ENCODE peak calls at places on chromosomes 7 and 10, in six cellular contexts. N, H, M, E, U and S are unnamed samples.

GRCh38 chr7:120874722-120875121 is 16.8 kb upstream of the TSPAN12 start:
- DNase-seq in H (no peak), N (no peak), M (no peak), U (no peak), E (no peak), S (no peak)

GRCh38 chr10:87053121-87053520 is 33.0 kb downstream of the FAM25A start:
- DNase-seq in U (peak), E (no peak), M (no peak), N (peak), H (no peak), S (peak)

GRCh38 chr7:148385009-148385682 is 205.4 kb upstream of the C7orf33 start:
- DNase-seq in E (no peak), N (no peak), M (peak), H (no peak), U (no peak), S (peak)

GRCh38 chr10:78749898-78750297 is 318.9 kb upstream of the ZMIZ1 start:
- DNase-seq in U (no peak), M (no peak), E (no peak), N (no peak), H (no peak), S (no peak)

GRCh38 chr10:3077940-3078630 is 10.7 kb downstream of the PFKP start:
- DNase-seq in E (no peak), M (peak), U (no peak), H (no peak), N (no peak), S (no peak)

GRCh38 chr7:46764100-46764941 is 817.6 kb downstream of the TNS3 start:
- DNase-seq in E (no peak), N (no peak), U (peak), H (peak), M (no peak), S (no peak)

GRCh38 chr10:114634607-114634974 is 23.5 kb downstream of the ABLIM1 start:
- DNase-seq in U (peak), M (no peak), E (no peak), H (no peak), N (peak), S (no peak)

GRCh38 chr7:151187409-151188251 is 580 bp upstream of the ASB10 start:
- DNase-seq in H (no peak), M (no peak), U (peak), E (no peak), N (peak), S (no peak)

GRCh38 chr10:86187840-86188239 is 178.8 kb downstream of the GRID1 start:
- DNase-seq in M (no peak), E (no peak), H (no peak), U (no peak), N (no peak), S (no peak)

GRCh38 chr7:131970602-131971001 is 414.2 kb upstream of the PODXL start:
- DNase-seq in N (no peak), U (no peak), M (no peak), H (no peak), E (no peak), S (no peak)

GRCh38 chr7:10237306-10237705 is 736.4 kb upstream of the PHF14 start:
- DNase-seq in H (no peak), N (no peak), U (peak), M (no peak), E (no peak), S (no peak)

GRCh38 chr10:117152668-117153067 is 14.6 kb upstream of the VAX1 start:
- DNase-seq in M (no peak), N (no peak), U (no peak), E (no peak), H (no peak), S (no peak)

GRCh38 chr7:4003536-4003935 is 678.6 kb upstream of the FOXK1 start:
- DNase-seq in N (no peak), H (no peak), E (no peak), M (no peak), U (no peak), S (no peak)

GRCh38 chr10:85967594-85967993 is 399.0 kb downstream of the GRID1 start:
- DNase-seq in N (no peak), H (no peak), M (no peak), U (no peak), E (no peak), S (no peak)

GRCh38 chr7:138738114-138738513 is 37.0 kb upstream of the SVOPL start:
- DNase-seq in N (no peak), E (no peak), U (no peak), H (no peak), M (no peak), S (no peak)

GRCh38 chr10:70475661-70476060 is 2.9 kb upstream of the PALD1 start:
- DNase-seq in M (no peak), H (no peak), N (no peak), U (no peak), E (no peak), S (no peak)

GRCh38 chr7:155738652-155739537 is 73.4 kb downstream of the SHH start:
- DNase-seq in H (peak), M (peak), N (peak), U (peak), E (no peak), S (peak)

GRCh38 chr7:108001759-108002725 is 919 bp downstream of the LAMB1 start:
- DNase-seq in N (peak), M (peak), U (peak), E (no peak), H (no peak), S (peak)

DNA sequence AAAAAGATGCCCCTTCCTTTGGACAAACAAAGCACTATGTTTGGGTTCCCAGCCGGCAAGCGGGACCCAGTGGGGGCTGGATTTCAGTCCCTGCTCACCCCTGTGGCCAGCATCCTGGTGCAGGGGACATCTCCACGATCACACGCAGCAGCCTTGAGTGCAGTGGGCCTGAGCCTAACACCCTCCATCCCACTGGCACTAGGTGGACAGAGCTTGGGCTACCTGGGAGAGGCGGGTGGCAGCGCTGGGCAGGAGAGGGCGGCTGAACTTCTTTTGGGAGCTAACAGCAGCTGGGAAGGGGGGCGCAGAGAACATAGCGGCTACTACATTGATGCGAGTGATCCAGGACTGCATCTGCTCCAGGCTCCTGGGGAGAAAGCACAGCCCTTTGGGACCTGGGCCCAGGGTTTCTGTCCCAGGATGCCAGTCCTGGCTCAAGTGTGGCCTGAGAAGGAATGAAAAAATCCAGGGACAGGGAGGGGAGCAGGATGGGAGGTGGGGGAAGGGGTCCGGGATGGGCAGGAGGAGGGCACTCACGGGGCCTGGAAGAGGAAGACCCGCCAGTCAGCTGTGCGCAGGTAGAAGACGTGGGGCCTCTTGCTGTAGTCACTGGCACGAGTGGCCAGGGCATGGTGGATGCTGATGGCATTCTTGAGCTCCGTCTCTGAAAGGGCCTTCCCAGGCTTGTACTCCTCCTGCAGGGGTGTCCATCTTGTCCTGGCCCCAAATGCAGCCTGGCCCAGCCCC is 9.0 kb downstream of the NFKB2 start:
- DNase-seq in N (no peak), E (no peak), M (no peak), U (no peak), H (no peak), S (no peak)
- H3K27ac ChIP-seq in N (no peak), E (no peak), M (no peak), U (no peak), H (no peak), S (no peak)

GRCh38 chr10:99917963-99918825 is 91.6 kb downstream of the DNMBP start:
- DNase-seq in H (no peak), N (peak), U (peak), M (peak), E (no peak), S (no peak)
- H3K27ac ChIP-seq in H (peak), N (peak), U (peak), M (peak), E (peak), S (no peak)

GRCh38 chr10:74637685-74638084 is 188.7 kb upstream of the KAT6B start:
- DNase-seq in N (no peak), M (no peak), E (no peak), U (no peak), H (no peak), S (no peak)

GRCh38 chr10:74641659-74642058 is 184.7 kb upstream of the KAT6B start:
- DNase-seq in E (no peak), U (no peak), N (no peak), M (no peak), H (no peak), S (no peak)

GRCh38 chr10:74642901-74643585 is 183.4 kb upstream of the KAT6B start:
- DNase-seq in U (no peak), M (no peak), N (no peak), E (no peak), H (no peak), S (no peak)

GRCh38 chr10:74643586-74643956 is 182.8 kb upstream of the KAT6B start:
- DNase-seq in U (no peak), H (no peak), E (no peak), M (no peak), N (no peak), S (no peak)

DNA sequence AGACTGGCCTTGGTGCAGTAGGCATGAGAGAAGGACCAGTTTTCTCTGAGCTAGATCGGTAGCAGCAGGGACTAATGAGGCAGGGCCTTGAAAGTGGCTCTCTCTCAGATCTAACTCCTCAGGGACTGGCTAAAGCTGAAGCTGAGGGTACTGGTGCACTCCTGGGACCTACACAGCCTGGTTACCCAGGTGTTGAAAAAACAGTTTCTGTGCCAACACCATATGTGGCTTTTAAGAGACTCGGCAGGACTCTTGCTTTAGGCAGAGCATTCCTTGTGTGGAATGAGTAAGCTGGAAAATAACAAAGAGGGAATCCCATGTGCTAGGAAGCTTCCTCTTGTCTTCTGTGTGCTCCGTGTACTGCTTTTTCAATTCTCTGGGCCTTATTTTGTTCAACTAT is 186.3 kb upstream of the KAT6B start:
- DNase-seq in U (no peak), M (peak), E (no peak), H (no peak), N (no peak), S (no peak)
- H3K27ac ChIP-seq in U (no peak), M (peak), E (no peak), H (no peak), N (no peak), S (no peak)

GRCh38 chr7:140928491-140929309 is 4.0 kb upstream of the BRAF start:
- DNase-seq in E (no peak), M (no peak), N (no peak), H (no peak), U (no peak), S (no peak)
- H3K27ac ChIP-seq in E (no peak), M (no peak), N (no peak), H (no peak), U (no peak), S (no peak)

DNA sequence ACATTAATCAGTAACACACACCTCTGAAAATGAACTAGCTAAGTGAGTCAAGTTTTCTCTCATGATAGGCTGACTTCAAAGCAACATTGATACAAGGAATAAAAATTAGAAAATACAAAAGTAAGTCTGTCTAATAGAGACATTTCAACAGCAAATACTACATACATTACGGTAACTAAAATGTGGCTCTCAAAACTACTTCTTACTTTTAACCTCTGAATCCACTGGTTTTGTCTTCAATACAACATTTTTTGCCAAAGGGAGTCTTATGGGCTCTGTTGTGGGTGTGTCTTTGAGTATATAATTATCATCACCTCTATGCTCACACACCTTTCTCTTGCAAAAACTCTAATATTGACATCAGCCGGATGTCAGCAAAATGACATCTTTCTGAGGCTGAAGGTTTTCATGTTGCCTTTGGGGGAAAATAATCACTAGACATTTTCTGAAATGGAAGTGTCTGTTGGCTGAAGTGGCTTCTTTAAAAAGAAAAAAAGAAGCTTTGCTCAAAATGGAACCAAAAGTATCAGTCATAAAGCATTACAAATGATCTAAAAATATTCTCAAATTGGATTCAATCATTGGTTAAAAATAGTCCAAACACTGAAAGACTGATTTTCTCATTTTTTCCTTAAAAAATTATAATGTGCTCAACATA is 41.8 kb upstream of the FAM133B start:
- DNase-seq in E (no peak), N (no peak), M (no peak), H (no peak), U (no peak), S (no peak)
- H3K27ac ChIP-seq in E (no peak), N (peak), M (no peak), H (peak), U (no peak), S (peak)

GRCh38 chr10:595473-595872 is 94.0 kb downstream of the DIP2C start:
- DNase-seq in M (no peak), E (no peak), H (no peak), N (no peak), U (no peak), S (no peak)
- H3K27ac ChIP-seq in M (no peak), E (no peak), H (no peak), N (no peak), U (no peak), S (no peak)

GRCh38 chr10:63505562-63505961 is 15.6 kb upstream of the REEP3 start:
- DNase-seq in M (no peak), N (no peak), U (no peak), E (no peak), H (no peak), S (no peak)

GRCh38 chr10:63502832-63503231 is 18.4 kb upstream of the REEP3 start:
- DNase-seq in E (no peak), M (no peak), H (no peak), N (no peak), U (no peak), S (no peak)

GRCh38 chr10:63506554-63506953 is 14.6 kb upstream of the REEP3 start:
- DNase-seq in E (no peak), N (no peak), M (no peak), H (no peak), U (no peak), S (no peak)

GRCh38 chr10:63503395-63503794 is 17.8 kb upstream of the REEP3 start:
- DNase-seq in E (no peak), U (no peak), N (no peak), M (no peak), H (no peak), S (no peak)

DNA sequence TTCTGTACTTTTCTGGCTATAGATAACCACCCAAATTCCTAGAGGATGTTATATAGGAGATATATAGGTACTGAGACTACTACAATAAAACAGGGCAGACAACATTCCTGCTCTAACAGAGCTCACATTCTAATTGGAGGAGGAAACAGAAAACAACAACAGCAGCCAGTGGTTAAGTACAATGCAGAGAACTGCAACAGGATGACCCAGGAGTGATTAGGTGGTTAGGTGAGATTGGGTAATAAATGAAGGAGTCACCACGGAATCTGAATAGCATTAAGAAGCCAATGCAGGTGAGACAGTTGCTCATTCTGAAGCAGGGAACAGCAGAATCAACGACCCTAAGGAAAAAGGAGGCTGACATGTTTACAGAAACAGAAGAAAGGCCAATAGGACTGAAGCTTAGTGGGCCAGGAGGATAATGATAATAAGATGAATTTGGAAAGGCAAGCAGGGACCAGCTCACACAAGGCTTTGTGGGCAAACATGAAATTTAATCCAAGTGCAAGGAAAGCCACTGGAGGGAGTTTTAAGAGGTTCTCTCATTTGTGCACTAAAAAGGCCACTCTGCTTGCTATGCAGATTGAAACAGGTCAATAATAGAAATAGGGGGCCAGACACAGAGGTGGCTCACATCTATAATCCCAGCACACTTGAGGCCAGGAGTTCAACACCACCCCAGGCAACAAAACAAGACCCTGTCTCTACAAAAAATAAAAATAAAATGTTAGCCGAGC is 16.9 kb upstream of the REEP3 start:
- DNase-seq in E (no peak), H (no peak), M (no peak), N (no peak), U (no peak), S (no peak)
- H3K27ac ChIP-seq in E (peak), H (peak), M (peak), N (no peak), U (no peak), S (no peak)